ENCODE peak calls at places on chromosome 1, in six cellular contexts. One of them, this sample, is unnamed.

GRCh38 chr1:243575070-243575469 is 275.0 kb downstream of the AKT3 start:
- DNase-seq in aorta: no peak
- DNase-seq in skeletal muscle cell: no peak
- DNase-seq in cardiac muscle cell: peak
- DNase-seq in mesendoderm: no peak
- DNase-seq in A549: no peak
- DNase-seq in this sample: no peak

GRCh38 chr1:109639063-109639840 is 16.6 kb upstream of the GSTM4 start:
- DNase-seq in skeletal muscle cell: no peak
- DNase-seq in cardiac muscle cell: no peak
- DNase-seq in A549: no peak
- DNase-seq in aorta: no peak
- DNase-seq in mesendoderm: no peak
- DNase-seq in this sample: peak

GRCh38 chr1:6041432-6042062 is 4.1 kb upstream of the KCNAB2 start:
- DNase-seq in A549: peak
- DNase-seq in skeletal muscle cell: no peak
- DNase-seq in mesendoderm: peak
- DNase-seq in aorta: no peak
- DNase-seq in cardiac muscle cell: peak
- DNase-seq in this sample: no peak

GRCh38 chr1:22739648-22740385 is 29.2 kb downstream of the EPHB2 start:
- DNase-seq in mesendoderm: no peak
- DNase-seq in A549: peak
- DNase-seq in skeletal muscle cell: peak
- DNase-seq in cardiac muscle cell: no peak
- DNase-seq in aorta: peak
- DNase-seq in this sample: no peak

GRCh38 chr1:111739984-111740765 is 980 bp upstream of the INKA2 start:
- DNase-seq in cardiac muscle cell: peak
- DNase-seq in skeletal muscle cell: no peak
- DNase-seq in mesendoderm: peak
- DNase-seq in A549: peak
- DNase-seq in aorta: peak
- DNase-seq in this sample: peak

GRCh38 chr1:28503117-28503516 is 2.7 kb upstream of the RCC1 start:
- DNase-seq in skeletal muscle cell: no peak
- DNase-seq in cardiac muscle cell: no peak
- DNase-seq in aorta: no peak
- DNase-seq in A549: no peak
- DNase-seq in mesendoderm: no peak
- DNase-seq in this sample: no peak

GRCh38 chr1:59779949-59780348 is 34.8 kb upstream of the HOOK1 start:
- DNase-seq in A549: no peak
- DNase-seq in cardiac muscle cell: no peak
- DNase-seq in aorta: no peak
- DNase-seq in mesendoderm: peak
- DNase-seq in skeletal muscle cell: no peak
- DNase-seq in this sample: no peak

GRCh38 chr1:55381983-55382382 is 166.8 kb upstream of the USP24 start:
- DNase-seq in skeletal muscle cell: no peak
- DNase-seq in mesendoderm: no peak
- DNase-seq in aorta: no peak
- DNase-seq in A549: no peak
- DNase-seq in cardiac muscle cell: no peak
- DNase-seq in this sample: no peak

GRCh38 chr1:247936415-247936814 is 11.7 kb downstream of the OR2AJ1 start:
- DNase-seq in aorta: no peak
- DNase-seq in mesendoderm: no peak
- DNase-seq in skeletal muscle cell: no peak
- DNase-seq in cardiac muscle cell: no peak
- DNase-seq in A549: no peak
- DNase-seq in this sample: no peak

GRCh38 chr1:117147856-117148588 is 26.5 kb upstream of the TRIM45 start:
- DNase-seq in cardiac muscle cell: no peak
- DNase-seq in skeletal muscle cell: no peak
- DNase-seq in mesendoderm: no peak
- DNase-seq in A549: peak
- DNase-seq in aorta: no peak
- DNase-seq in this sample: no peak

GRCh38 chr1:73637275-73637674 is 560.7 kb downstream of the LRRIQ3 start:
- DNase-seq in A549: no peak
- DNase-seq in aorta: no peak
- DNase-seq in mesendoderm: peak
- DNase-seq in cardiac muscle cell: no peak
- DNase-seq in skeletal muscle cell: no peak
- DNase-seq in this sample: no peak
- H3K4me3 ChIP-seq in A549: no peak
- H3K4me3 ChIP-seq in aorta: no peak
- H3K4me3 ChIP-seq in mesendoderm: no peak
- H3K4me3 ChIP-seq in cardiac muscle cell: no peak
- H3K4me3 ChIP-seq in skeletal muscle cell: no peak
- H3K4me3 ChIP-seq in this sample: no peak

DNA sequence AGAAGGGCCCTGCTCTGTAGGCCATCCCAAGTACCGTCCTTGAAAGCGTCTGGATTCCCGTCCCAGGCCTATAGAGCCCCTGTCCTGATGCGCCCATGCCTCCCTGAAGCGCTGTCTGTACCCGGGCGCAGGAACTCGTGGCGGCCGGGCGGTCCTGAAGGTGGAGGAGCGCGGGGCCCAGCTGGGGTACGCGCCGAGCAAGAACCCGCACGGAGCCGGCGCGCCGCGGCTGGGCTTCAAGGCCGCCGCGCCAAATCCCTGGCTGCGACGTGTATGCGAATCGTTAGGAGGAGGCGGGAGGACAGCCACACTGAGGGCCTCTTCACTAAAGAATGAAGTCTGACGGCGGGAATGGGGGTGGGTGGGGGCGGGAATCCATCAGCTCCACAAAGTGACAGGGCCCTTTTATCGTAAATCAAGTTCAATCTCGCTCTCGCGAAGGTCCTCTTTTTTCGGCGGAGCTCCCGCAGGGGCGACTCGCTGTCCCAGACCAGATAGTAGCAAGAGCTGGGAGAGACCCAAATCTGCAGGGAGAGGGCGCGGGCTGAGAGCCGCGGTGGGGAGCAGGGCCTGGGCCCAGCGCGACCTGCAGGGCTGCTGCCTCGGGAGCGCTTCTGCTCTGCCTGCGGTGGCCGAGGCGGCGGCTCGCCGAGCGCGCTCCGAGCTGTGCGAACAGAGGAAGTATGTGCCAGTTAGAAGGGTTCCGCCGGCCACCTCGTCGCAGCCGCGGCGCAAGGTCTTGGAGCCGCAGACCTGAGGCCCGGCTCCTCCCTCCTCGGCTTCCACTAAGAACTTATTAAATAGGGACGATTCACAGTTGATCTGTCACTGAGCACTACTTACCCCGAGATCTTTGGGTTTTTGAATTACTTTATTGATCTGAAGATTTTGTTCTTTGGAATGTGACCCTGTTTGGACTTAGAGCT is 10.4 kb downstream of the BARHL2 start:
- DNase-seq in cardiac muscle cell: peak
- DNase-seq in mesendoderm: peak
- DNase-seq in aorta: peak
- DNase-seq in skeletal muscle cell: no peak
- DNase-seq in A549: no peak
- DNase-seq in this sample: no peak
- H3K4me3 ChIP-seq in cardiac muscle cell: peak
- H3K4me3 ChIP-seq in mesendoderm: no peak
- H3K4me3 ChIP-seq in aorta: no peak
- H3K4me3 ChIP-seq in skeletal muscle cell: peak
- H3K4me3 ChIP-seq in A549: peak
- H3K4me3 ChIP-seq in this sample: peak

DNA sequence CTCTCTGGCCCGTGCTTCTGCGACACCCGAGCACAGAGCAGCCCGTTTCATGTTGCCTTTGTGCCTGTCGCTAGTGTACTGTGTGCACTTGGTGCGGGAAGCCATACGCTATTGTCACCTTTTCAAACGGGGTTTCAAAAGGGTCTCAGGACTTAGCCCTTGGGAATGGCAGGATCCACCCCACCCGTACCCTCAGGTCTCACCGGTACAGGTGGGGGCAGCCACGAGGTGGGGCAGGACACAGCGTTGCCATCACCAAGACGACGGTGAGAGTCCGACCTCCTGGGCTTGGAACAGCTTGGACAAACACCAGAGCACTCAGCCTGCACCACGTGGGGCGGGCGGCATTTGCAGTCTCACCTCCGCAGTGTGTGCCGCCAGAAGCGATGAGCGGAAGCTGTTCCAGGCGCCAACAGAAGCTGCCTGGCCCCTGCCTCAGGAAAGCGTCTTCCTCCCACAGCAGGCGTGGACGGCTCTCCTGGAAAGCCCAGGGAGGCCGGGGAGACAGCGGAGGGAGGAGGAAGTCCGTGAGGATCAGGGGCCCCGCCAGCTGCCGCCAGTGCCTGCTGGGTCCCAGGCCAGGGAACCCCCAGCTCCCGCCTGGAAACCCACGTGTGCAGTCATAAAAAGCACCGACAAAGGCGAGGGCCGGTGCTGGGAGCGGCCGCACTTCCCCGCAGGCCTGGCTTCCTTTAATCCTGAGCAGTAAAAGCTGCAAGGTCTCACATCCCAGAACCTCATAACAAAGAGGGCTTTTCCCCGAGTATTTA is 131.3 kb upstream of the ARHGEF16 start:
- DNase-seq in cardiac muscle cell: no peak
- DNase-seq in A549: no peak
- DNase-seq in skeletal muscle cell: no peak
- DNase-seq in mesendoderm: no peak
- DNase-seq in aorta: peak
- DNase-seq in this sample: no peak
- H3K4me3 ChIP-seq in cardiac muscle cell: no peak
- H3K4me3 ChIP-seq in A549: no peak
- H3K4me3 ChIP-seq in skeletal muscle cell: no peak
- H3K4me3 ChIP-seq in mesendoderm: no peak
- H3K4me3 ChIP-seq in aorta: no peak
- H3K4me3 ChIP-seq in this sample: no peak

DNA sequence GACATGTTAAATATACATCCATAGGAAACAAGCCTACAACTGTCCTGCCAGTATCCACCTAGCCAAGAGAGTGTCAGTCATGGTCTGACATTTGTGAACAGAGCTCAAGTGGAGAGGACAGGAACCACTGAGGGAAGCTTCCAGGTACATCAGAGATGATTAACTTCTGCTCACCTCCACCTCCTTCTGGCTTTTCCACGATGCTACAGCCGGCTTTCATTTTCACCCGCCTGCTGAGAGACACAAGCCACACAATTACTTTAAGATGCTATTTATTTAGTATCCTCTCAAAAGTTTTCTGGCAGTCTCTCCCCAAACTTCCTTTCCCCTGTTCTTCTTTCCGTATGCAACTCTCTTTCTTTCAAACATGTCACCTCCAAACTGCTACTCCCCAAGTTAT is 2.1 kb downstream of the ETV3 start:
- DNase-seq in mesendoderm: peak
- DNase-seq in aorta: no peak
- DNase-seq in skeletal muscle cell: no peak
- DNase-seq in cardiac muscle cell: no peak
- DNase-seq in A549: peak
- DNase-seq in this sample: no peak
- H3K4me3 ChIP-seq in mesendoderm: no peak
- H3K4me3 ChIP-seq in aorta: no peak
- H3K4me3 ChIP-seq in skeletal muscle cell: no peak
- H3K4me3 ChIP-seq in cardiac muscle cell: no peak
- H3K4me3 ChIP-seq in A549: peak
- H3K4me3 ChIP-seq in this sample: no peak

DNA sequence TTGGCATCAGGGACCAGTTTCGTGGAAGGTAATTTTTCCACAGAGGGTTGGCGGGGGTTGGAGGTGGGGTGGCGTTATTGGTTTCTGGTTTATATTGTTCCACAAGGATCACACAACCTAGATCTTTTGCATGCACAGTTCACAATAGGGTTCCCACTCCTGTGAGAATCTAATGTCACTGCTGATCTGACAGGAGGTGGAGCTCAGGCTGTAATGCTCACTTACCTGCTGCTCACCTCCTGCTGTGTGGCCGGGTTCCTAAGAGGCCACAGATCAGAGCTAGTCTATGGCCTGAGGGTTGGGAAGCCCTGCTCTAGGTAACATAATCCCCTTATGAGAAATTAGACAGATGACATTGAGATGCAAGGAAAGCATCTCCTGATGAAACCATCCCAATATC is 12.6 kb downstream of the GBP5 start:
- DNase-seq in A549: no peak
- DNase-seq in skeletal muscle cell: no peak
- DNase-seq in aorta: no peak
- DNase-seq in mesendoderm: peak
- DNase-seq in cardiac muscle cell: no peak
- DNase-seq in this sample: no peak
- H3K4me3 ChIP-seq in A549: no peak
- H3K4me3 ChIP-seq in skeletal muscle cell: no peak
- H3K4me3 ChIP-seq in aorta: no peak
- H3K4me3 ChIP-seq in mesendoderm: no peak
- H3K4me3 ChIP-seq in cardiac muscle cell: no peak
- H3K4me3 ChIP-seq in this sample: no peak